ENCODE peak calls at places on chromosomes 3 and 15, in eight cellular contexts. J is astrocyte of the cerebellum, G is H1, F is sigmoid colon, O is cardiac fibroblast, Y is neural progenitor cell, K is bronchial epithelial cell, U is left ventricle myocardium inferior. X is an unnamed sample.

GRCh38 chr3:115040673-115041286 is 106.3 kb downstream of the ZBTB20 start:
- DNase-seq in G (no peak), F (no peak), U (no peak), J (peak), K (peak), O (peak), Y (peak), X (no peak)

GRCh38 chr3:45437388-45437787 is 49.0 kb downstream of the LARS2 start:
- DNase-seq in J (no peak), K (no peak), O (no peak), F (no peak), Y (no peak), U (no peak), G (no peak), X (no peak)

GRCh38 chr3:183295211-183295610 is 42.2 kb downstream of the B3GNT5 start:
- DNase-seq in Y (no peak), F (peak), U (no peak), G (no peak), O (peak), J (peak), K (peak), X (peak)

GRCh38 chr3:143332046-143332445 is 212.5 kb downstream of the CHST2 start:
- DNase-seq in U (no peak), K (no peak), Y (no peak), O (peak), J (peak), G (no peak), F (no peak), X (no peak)

GRCh38 chr3:106126016-106126525 is 257.3 kb upstream of the CBLB start:
- DNase-seq in F (no peak), O (no peak), G (no peak), J (no peak), Y (no peak), U (no peak), K (no peak), X (no peak)

GRCh38 chr3:126422571-126423091 is 27.9 kb downstream of the CFAP100 start:
- DNase-seq in G (no peak), Y (no peak), J (no peak), O (no peak), K (no peak), F (peak), U (no peak), X (no peak)

GRCh38 chr3:187958432-187959003 is 195.4 kb upstream of the LPP start:
- DNase-seq in K (no peak), U (no peak), Y (no peak), J (no peak), O (no peak), G (no peak), F (no peak), X (no peak)

GRCh38 chr15:61997786-61998185 is 62.5 kb downstream of the VPS13C start:
- DNase-seq in G (no peak), O (peak), Y (no peak), J (no peak), K (no peak), U (no peak), F (no peak), X (peak)

GRCh38 chr15:63870403-63871209 is 36.9 kb upstream of the HERC1 start:
- DNase-seq in G (peak), F (no peak), K (peak), O (peak), J (peak), Y (peak), U (no peak), X (peak)

GRCh38 chr3:24769918-24770317 is 275.3 kb upstream of the THRB start:
- DNase-seq in J (no peak), G (no peak), U (no peak), F (no peak), Y (no peak), O (no peak), K (no peak), X (no peak)

GRCh38 chr3:26920579-26920978 is 298.0 kb downstream of the LRRC3B start:
- DNase-seq in U (no peak), Y (peak), F (no peak), O (no peak), G (no peak), J (no peak), K (no peak), X (no peak)

GRCh38 chr15:34038023-34038403 is 991 bp downstream of the AVEN start:
- DNase-seq in O (no peak), G (no peak), J (no peak), U (no peak), Y (no peak), F (no peak), K (no peak), X (no peak)

GRCh38 chr3:141370065-141370533 is 1.8 kb downstream of the ZBTB38 start:
- DNase-seq in K (peak), F (peak), G (no peak), J (peak), U (no peak), O (peak), Y (peak), X (peak)

GRCh38 chr3:6861331-6861988 is 545 bp downstream of the GRM7 start:
- DNase-seq in F (no peak), U (no peak), K (no peak), O (no peak), G (no peak), Y (peak), J (no peak), X (no peak)
- H3K4me3 ChIP-seq in F (peak), U (peak), K (no peak), O (no peak), G (peak), Y (peak), J (peak), X (no peak)

GRCh38 chr15:73921257-73921890 is 4.9 kb upstream of the LOXL1 start:
- DNase-seq in O (no peak), Y (no peak), G (no peak), F (no peak), J (no peak), U (peak), K (no peak), X (no peak)

GRCh38 chr15:73924258-73924921 is 1.9 kb upstream of the LOXL1 start:
- DNase-seq in J (peak), G (no peak), U (peak), O (peak), Y (peak), F (no peak), K (peak), X (peak)

GRCh38 chr15:73922186-73923151 is 3.8 kb upstream of the LOXL1 start:
- DNase-seq in J (peak), U (peak), Y (peak), K (no peak), F (no peak), O (peak), G (no peak), X (no peak)

GRCh38 chr15:73923488-73924164 is 2.6 kb upstream of the LOXL1 start:
- DNase-seq in Y (no peak), U (peak), J (no peak), O (no peak), K (no peak), G (no peak), F (no peak), X (no peak)

GRCh38 chr15:73923156-73923487 is 3.1 kb upstream of the LOXL1 start:
- DNase-seq in G (no peak), F (no peak), U (no peak), K (no peak), Y (no peak), J (no peak), O (no peak), X (no peak)
- H3K4me3 ChIP-seq in G (no peak), F (no peak), U (peak), K (no peak), Y (no peak), J (no peak), O (no peak), X (no peak)

DNA sequence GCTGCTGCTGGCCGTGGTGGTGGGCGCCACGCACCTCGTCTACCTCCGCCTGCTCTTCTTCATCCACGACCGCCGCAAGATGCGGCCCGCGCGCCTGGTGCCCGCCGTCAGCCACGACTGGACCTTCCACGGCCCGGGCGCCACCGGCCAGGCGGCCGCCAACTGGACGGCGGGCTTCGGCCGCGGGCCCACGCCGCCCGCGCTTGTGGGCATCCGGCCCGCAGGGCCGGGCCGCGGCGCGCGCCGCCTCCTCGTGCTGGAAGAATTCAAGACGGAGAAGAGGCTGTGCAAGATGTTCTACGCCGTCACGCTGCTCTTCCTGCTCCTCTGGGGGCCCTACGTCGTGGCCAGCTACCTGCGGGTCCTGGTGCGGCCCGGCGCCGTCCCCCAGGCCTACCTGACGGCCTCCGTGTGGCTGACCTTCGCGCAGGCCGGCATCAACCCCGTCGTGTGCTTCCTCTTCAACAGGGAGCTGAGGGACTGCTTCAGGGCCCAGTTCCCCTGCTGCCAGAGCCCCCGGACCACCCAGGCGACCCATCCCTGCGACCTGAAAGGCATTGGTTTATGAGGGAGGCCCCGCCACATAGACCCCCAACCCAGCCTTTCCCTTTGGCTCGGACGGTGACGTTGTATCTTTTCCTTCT is 1.1 kb downstream of the GPR27 start:
- DNase-seq in U (no peak), Y (peak), G (no peak), K (no peak), J (no peak), O (peak), F (no peak), X (no peak)
- H3K4me3 ChIP-seq in U (peak), Y (peak), G (peak), K (no peak), J (no peak), O (no peak), F (peak), X (no peak)

GRCh38 chr3:128425142-128425845 is 41.4 kb downstream of the DNAJB8 start:
- DNase-seq in F (no peak), U (no peak), O (no peak), Y (no peak), K (no peak), J (no peak), G (no peak), X (no peak)

GRCh38 chr3:128427175-128427857 is 39.4 kb downstream of the DNAJB8 start:
- DNase-seq in K (no peak), F (no peak), G (no peak), U (no peak), Y (no peak), O (no peak), J (no peak), X (no peak)

GRCh38 chr3:128424508-128425069 is 42.1 kb downstream of the DNAJB8 start:
- DNase-seq in Y (no peak), F (no peak), U (no peak), O (peak), G (no peak), J (peak), K (no peak), X (peak)

GRCh38 chr3:128425846-128426127 is 40.9 kb downstream of the DNAJB8 start:
- DNase-seq in U (no peak), G (no peak), Y (no peak), F (no peak), O (no peak), J (no peak), K (no peak), X (no peak)

DNA sequence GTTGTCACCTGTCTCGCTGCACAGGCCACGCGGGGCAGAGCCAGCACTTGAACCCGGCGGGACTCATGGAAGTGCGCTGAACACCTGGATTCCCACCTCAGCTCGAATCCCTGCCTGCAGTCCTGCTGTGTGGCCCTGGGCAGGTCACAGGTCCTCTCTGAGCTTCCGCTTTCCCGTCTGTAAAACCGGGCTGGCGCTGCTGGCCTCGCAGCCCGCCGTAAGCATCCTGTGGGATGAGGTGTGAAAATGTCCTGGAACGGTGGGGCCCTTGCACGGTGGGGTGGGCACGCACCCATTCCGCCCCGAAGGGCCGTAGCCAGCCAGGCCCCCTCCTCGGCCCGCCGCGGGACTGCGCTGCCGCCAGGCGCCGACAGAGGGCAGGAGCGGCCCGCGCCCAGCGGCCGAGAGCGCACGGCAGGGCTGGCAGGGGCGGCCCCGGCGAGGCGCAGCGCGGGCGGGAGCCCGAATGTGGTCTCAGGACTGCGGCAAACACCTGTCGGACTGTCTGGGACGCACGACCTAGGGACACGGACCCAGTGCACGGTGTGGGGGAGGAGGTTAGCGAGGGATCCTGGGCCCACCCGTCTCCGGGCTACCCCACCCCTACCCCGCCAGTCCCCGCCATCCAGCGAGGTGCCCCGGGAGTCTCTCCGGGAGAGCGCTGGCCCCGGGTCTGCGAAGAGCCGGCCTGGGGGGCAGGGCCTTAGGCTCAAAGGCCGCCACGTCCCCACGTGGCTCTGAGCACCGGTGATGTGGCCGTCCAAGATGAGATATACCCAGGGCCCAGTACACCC is 40.4 kb downstream of the DNAJB8 start:
- DNase-seq in O (peak), F (no peak), Y (peak), G (no peak), K (no peak), J (no peak), U (peak), X (no peak)
- H3K4me3 ChIP-seq in O (no peak), F (peak), Y (peak), G (peak), K (peak), J (no peak), U (peak), X (no peak)

GRCh38 chr3:48555231-48555948 is 1.2 kb downstream of the PFKFB4 start:
- DNase-seq in O (no peak), K (no peak), F (no peak), U (no peak), G (no peak), Y (no peak), J (no peak), X (no peak)
- H3K4me3 ChIP-seq in O (no peak), K (no peak), F (no peak), U (no peak), G (no peak), Y (peak), J (no peak), X (peak)

GRCh38 chr3:132662212-132662611 is 2.1 kb downstream of the UBA5 start:
- DNase-seq in Y (no peak), F (no peak), O (no peak), U (no peak), J (no peak), G (no peak), K (no peak), X (no peak)
- H3K4me3 ChIP-seq in Y (peak), F (no peak), O (no peak), U (peak), J (no peak), G (no peak), K (no peak), X (no peak)

GRCh38 chr15:75677601-75678323 is 30.1 kb downstream of the SNX33 start:
- DNase-seq in G (no peak), F (no peak), Y (peak), K (no peak), U (no peak), J (no peak), O (no peak), X (no peak)
- H3K4me3 ChIP-seq in G (no peak), F (no peak), Y (no peak), K (no peak), U (no peak), J (no peak), O (no peak), X (no peak)

DNA sequence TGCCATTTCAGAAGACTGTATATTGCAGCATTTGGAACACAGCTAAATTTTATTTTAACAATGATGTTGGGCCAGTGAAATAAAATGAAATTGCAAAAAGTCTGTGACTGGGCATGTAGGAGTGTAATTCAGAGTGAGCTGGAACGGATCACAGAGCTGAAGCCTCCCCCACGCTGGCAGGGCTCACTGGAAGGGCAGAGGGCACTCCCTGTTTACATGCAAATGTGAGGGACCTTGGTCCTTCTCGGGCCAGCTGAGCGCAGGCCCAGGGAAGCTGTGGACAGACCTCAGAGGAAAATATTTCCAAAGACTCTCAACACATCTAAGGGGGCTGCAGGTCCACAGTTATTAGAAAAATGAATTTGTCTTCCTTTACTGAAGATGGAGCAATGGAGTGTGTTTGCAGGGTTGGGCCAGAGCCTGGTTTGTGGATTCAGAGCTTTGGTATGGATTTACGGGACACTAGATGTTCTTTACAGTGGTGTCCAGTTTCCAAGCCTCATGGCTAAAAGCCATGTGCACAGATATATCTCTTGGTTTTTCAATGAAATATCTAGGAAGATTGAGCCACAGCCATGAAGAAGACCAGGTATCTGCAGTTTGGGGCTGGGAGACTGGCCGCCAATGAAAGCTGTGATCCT is 32.0 kb downstream of the TRPM1 start:
- DNase-seq in Y (no peak), F (no peak), J (no peak), G (no peak), K (no peak), O (peak), U (no peak), X (no peak)
- H3K4me3 ChIP-seq in Y (no peak), F (no peak), J (no peak), G (no peak), K (no peak), O (no peak), U (no peak), X (no peak)

DNA sequence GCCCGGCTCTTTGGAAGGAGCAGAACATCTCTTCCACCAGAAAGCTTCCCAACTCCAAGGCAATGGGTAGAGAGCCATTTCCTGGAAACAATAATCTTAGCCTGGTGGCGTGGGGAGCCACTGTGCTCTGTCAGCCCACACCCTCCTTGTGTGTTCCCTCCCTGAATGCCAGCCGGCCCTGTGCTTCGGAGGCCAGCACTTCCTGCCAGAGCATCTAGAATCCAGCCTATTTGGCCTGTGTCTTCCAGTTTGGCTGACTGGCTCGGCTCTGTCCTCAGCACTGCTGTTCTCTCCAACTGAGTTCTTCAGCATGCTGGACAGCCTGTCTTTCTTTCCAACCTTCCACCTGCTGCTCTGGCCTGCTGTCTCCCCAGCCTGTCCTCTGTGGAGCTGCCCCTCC is 349.3 kb downstream of the MFSD1 start:
- DNase-seq in Y (peak), J (no peak), G (no peak), O (no peak), F (no peak), K (no peak), U (no peak), X (no peak)
- H3K4me3 ChIP-seq in Y (no peak), J (no peak), G (no peak), O (no peak), F (no peak), K (no peak), U (no peak), X (no peak)

X was measured in skeletal muscle cell.